ENCODE peak calls at places on chromosome 17, in four cellular contexts. I is aorta, L is thyroid gland, X is neural progenitor cell. F is an unnamed sample. For H3K4me1, the result is how much of the 10 kb centered on the place peaks cover.

GRCh38 chr17:75295220-75296158 is 6.3 kb upstream of the SLC25A19 start:
- DNase-seq in I (no peak), L (no peak), X (no peak), F (no peak)

GRCh38 chr17:12667299-12667958 is 1.7 kb downstream of the MYOCD start:
- DNase-seq in I (no peak), L (peak), X (peak), F (peak)

GRCh38 chr17:43224146-43224705 is 4.2 kb downstream of the CCDC200 start:
- DNase-seq in I (no peak), L (no peak), X (no peak), F (peak)

GRCh38 chr17:45149037-45149668 is 878 bp downstream of the HEXIM1 start:
- DNase-seq in I (peak), L (peak), X (peak), F (peak)

GRCh38 chr17:362721-363120 is 10.1 kb upstream of the RPH3AL start:
- DNase-seq in I (no peak), L (no peak), X (no peak), F (no peak)

GRCh38 chr17:48715496-48716399 is 6.6 kb downstream of the PRAC1 start:
- DNase-seq in I (no peak), L (no peak), X (no peak), F (peak)

GRCh38 chr17:76191891-76192290 is 48.4 kb downstream of the RNF157 start:
- DNase-seq in I (no peak), L (no peak), X (no peak), F (no peak)

GRCh38 chr17:4327638-4328037 is 38.8 kb downstream of the UBE2G1 start:
- DNase-seq in I (peak), L (no peak), X (no peak), F (no peak)

GRCh38 chr17:65604070-65604469 is 42.6 kb upstream of the AXIN2 start:
- DNase-seq in I (no peak), L (no peak), X (no peak), F (no peak)

GRCh38 chr17:75024686-75025397 is 12.4 kb downstream of the MRPL58 start:
- DNase-seq in I (no peak), L (no peak), X (no peak), F (no peak)

GRCh38 chr17:5127910-5128309 is 12.1 kb downstream of the USP6 start:
- DNase-seq in I (no peak), L (no peak), X (no peak), F (no peak)

DNA sequence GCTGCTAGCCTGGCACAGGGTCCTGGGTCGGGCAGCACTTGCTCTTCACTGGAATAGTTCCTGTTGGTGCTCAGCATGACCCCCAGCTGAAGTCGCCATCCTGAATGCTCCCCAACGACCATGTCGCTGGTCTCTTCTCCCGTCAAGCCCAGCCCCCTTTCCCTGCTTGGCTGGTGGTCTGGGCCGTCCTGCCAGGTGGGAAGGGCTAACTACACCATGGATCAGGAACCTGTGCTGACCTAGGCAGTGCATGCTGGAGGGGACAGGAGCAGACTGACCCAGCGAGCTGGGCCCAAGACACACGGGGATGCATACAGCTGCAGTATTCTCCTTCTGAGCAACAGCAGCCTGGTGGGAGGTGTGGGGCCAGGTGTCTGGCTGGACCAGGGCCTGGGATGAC is 9.2 kb upstream of the SREBF1 start:
- DNase-seq in I (no peak), L (no peak), X (no peak), F (no peak)
- H3K4me1 ChIP-seq in I (under half), L (half or more), X (under half), F (under half)

GRCh38 chr17:32913593-32913992 is 14.4 kb upstream of the TMEM98 start:
- DNase-seq in I (no peak), L (no peak), X (no peak), F (no peak)
- H3K4me1 ChIP-seq in I (under half), L (under half), X (under half), F (under half)

GRCh38 chr17:78746263-78746948 is 35.7 kb downstream of the CYTH1 start:
- DNase-seq in I (no peak), L (no peak), X (no peak), F (no peak)
- H3K4me1 ChIP-seq in I (under half), L (under half), X (under half), F (under half)

GRCh38 chr17:10033449-10033848 is 128.4 kb upstream of the RCVRN start:
- DNase-seq in I (no peak), L (no peak), X (peak), F (no peak)
- H3K4me1 ChIP-seq in I (under half), L (under half), X (under half), F (under half)

GRCh38 chr17:57545836-57546305 is 199.2 kb downstream of the CCDC182 start:
- DNase-seq in I (no peak), L (no peak), X (no peak), F (no peak)

GRCh38 chr17:57542518-57542917 is 202.6 kb downstream of the CCDC182 start:
- DNase-seq in I (no peak), L (no peak), X (no peak), F (no peak)

GRCh38 chr17:57543230-57543629 is 201.9 kb downstream of the CCDC182 start:
- DNase-seq in I (no peak), L (no peak), X (no peak), F (no peak)

GRCh38 chr17:57544381-57544780 is 200.7 kb downstream of the CCDC182 start:
- DNase-seq in I (no peak), L (no peak), X (no peak), F (no peak)

DNA sequence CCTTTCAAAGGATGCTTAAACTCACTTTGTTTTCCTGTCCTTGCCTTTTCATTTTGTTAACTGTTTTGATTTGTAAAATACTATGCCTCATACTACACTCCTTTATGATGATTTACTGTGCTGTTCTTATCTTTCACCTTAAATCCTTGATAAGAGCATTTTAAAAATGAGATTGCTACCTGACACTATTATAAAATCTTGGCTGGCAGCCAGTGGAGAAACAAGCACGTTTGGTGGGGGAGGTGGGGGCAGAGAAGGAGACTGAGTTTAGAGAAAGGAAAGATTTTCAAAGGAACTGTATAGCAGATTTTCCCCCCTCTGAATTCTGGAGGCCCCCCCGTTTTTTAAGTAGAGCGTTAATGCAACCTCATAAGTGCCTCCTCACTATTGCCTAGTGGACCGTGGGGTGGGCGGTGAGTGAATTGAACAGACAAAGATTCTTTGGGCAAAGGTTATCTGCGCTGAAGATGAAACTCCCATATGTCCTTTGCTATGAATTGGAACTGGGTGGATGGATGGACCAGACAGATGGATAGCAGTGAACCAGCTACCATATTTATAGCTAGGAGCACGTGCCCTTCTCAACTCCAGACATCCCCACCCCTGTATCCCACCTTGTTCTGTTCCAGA is 200.2 kb downstream of the CCDC182 start:
- DNase-seq in I (no peak), L (no peak), X (no peak), F (no peak)
- H3K4me1 ChIP-seq in I (under half), L (under half), X (half or more), F (under half)

GRCh38 chr17:40307001-40307690 is 1.8 kb upstream of the RARA start:
- DNase-seq in I (no peak), L (no peak), X (peak), F (peak)
- H3K4me1 ChIP-seq in I (under half), L (under half), X (under half), F (under half)

DNA sequence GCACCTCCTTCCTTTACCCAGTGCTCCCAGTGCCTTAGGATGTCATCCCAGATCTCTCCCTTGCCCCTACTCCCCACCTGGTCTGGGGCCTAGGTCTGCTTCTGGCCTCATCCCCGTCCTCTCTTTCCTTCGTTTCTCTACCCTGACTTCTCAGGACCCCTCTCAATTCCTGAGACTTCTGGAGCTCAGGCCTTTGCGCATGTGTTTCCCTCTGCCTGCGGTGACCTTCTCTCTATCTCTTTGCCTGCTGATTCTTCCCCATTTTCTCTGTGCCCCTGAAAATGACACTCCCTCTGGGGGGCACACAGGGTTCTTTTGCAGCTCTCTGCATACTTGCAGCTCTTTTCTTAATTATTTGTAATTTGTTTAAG is 13.5 kb downstream of the ADORA2B start:
- DNase-seq in I (no peak), L (no peak), X (no peak), F (peak)
- H3K4me1 ChIP-seq in I (under half), L (under half), X (under half), F (under half)